ENCODE peak calls at places on chromosomes 16 and 17, in ten cellular contexts. One of them, this sample, is unnamed.

GRCh38 chr17:61361084-61361483 is 38.6 kb upstream of the TBX2 start:
- DNase-seq in B cell: no peak
- DNase-seq in GM04504: peak
- DNase-seq in AG04450: peak
- DNase-seq in neuronal stem cell: no peak
- DNase-seq in NCI-H460: no peak
- DNase-seq in NCI-H1092 treated with DMSO at 0.1 percent for 48 hours: no peak
- DNase-seq in chondrocyte: no peak
- DNase-seq in SK-N-DZ: no peak
- DNase-seq in ELR: peak
- DNase-seq in this sample: no peak

GRCh38 chr17:81512984-81513668 is 527 bp upstream of the ACTG1 start:
- DNase-seq in neuronal stem cell: peak
- DNase-seq in chondrocyte: peak
- DNase-seq in ELR: peak
- DNase-seq in GM04504: no peak
- DNase-seq in B cell: peak
- DNase-seq in NCI-H460: no peak
- DNase-seq in NCI-H1092 treated with DMSO at 0.1 percent for 48 hours: peak
- DNase-seq in AG04450: no peak
- DNase-seq in SK-N-DZ: peak
- DNase-seq in this sample: peak

GRCh38 chr17:56751145-56751743 is 82.5 kb downstream of the C17orf67 start:
- DNase-seq in AG04450: no peak
- DNase-seq in GM04504: no peak
- DNase-seq in SK-N-DZ: no peak
- DNase-seq in ELR: peak
- DNase-seq in B cell: no peak
- DNase-seq in neuronal stem cell: no peak
- DNase-seq in NCI-H460: no peak
- DNase-seq in NCI-H1092 treated with DMSO at 0.1 percent for 48 hours: no peak
- DNase-seq in chondrocyte: no peak
- DNase-seq in this sample: no peak

GRCh38 chr17:58517378-58517927 is 3.0 kb upstream of the MTMR4 start:
- DNase-seq in NCI-H460: no peak
- DNase-seq in AG04450: no peak
- DNase-seq in neuronal stem cell: no peak
- DNase-seq in B cell: no peak
- DNase-seq in GM04504: no peak
- DNase-seq in ELR: no peak
- DNase-seq in SK-N-DZ: no peak
- DNase-seq in chondrocyte: no peak
- DNase-seq in NCI-H1092 treated with DMSO at 0.1 percent for 48 hours: no peak
- DNase-seq in this sample: no peak

GRCh38 chr16:55871411-55872038 is 3.6 kb downstream of the CES5A start:
- DNase-seq in NCI-H1092 treated with DMSO at 0.1 percent for 48 hours: no peak
- DNase-seq in NCI-H460: no peak
- DNase-seq in GM04504: no peak
- DNase-seq in chondrocyte: no peak
- DNase-seq in neuronal stem cell: no peak
- DNase-seq in AG04450: no peak
- DNase-seq in SK-N-DZ: no peak
- DNase-seq in ELR: no peak
- DNase-seq in B cell: no peak
- DNase-seq in this sample: no peak

GRCh38 chr16:85393674-85394510 is 219.2 kb upstream of the GSE1 start:
- DNase-seq in chondrocyte: peak
- DNase-seq in NCI-H460: no peak
- DNase-seq in AG04450: no peak
- DNase-seq in NCI-H1092 treated with DMSO at 0.1 percent for 48 hours: no peak
- DNase-seq in neuronal stem cell: peak
- DNase-seq in B cell: peak
- DNase-seq in SK-N-DZ: peak
- DNase-seq in ELR: peak
- DNase-seq in GM04504: peak
- DNase-seq in this sample: peak

GRCh38 chr16:75256059-75256870 is 4.8 kb upstream of the BCAR1 start:
- DNase-seq in GM04504: no peak
- DNase-seq in NCI-H460: no peak
- DNase-seq in SK-N-DZ: no peak
- DNase-seq in NCI-H1092 treated with DMSO at 0.1 percent for 48 hours: no peak
- DNase-seq in chondrocyte: peak
- DNase-seq in ELR: peak
- DNase-seq in neuronal stem cell: no peak
- DNase-seq in AG04450: no peak
- DNase-seq in B cell: no peak
- DNase-seq in this sample: no peak

GRCh38 chr17:13561606-13562270 is 40.0 kb downstream of the HS3ST3A1 start:
- DNase-seq in B cell: no peak
- DNase-seq in chondrocyte: no peak
- DNase-seq in SK-N-DZ: no peak
- DNase-seq in NCI-H460: peak
- DNase-seq in GM04504: no peak
- DNase-seq in NCI-H1092 treated with DMSO at 0.1 percent for 48 hours: no peak
- DNase-seq in AG04450: peak
- DNase-seq in neuronal stem cell: no peak
- DNase-seq in ELR: peak
- DNase-seq in this sample: no peak

GRCh38 chr17:7292729-7293128 is 1.7 kb downstream of the YBX2 start:
- DNase-seq in AG04450: no peak
- DNase-seq in SK-N-DZ: no peak
- DNase-seq in chondrocyte: no peak
- DNase-seq in B cell: no peak
- DNase-seq in GM04504: no peak
- DNase-seq in neuronal stem cell: no peak
- DNase-seq in NCI-H460: no peak
- DNase-seq in ELR: no peak
- DNase-seq in NCI-H1092 treated with DMSO at 0.1 percent for 48 hours: no peak
- DNase-seq in this sample: no peak

GRCh38 chr17:10172241-10172741 is 26.1 kb downstream of the GAS7 start:
- DNase-seq in neuronal stem cell: no peak
- DNase-seq in NCI-H460: no peak
- DNase-seq in NCI-H1092 treated with DMSO at 0.1 percent for 48 hours: no peak
- DNase-seq in chondrocyte: no peak
- DNase-seq in ELR: peak
- DNase-seq in B cell: peak
- DNase-seq in SK-N-DZ: no peak
- DNase-seq in AG04450: no peak
- DNase-seq in GM04504: no peak
- DNase-seq in this sample: no peak

GRCh38 chr17:51006601-51007000 is 114.1 kb downstream of the SPAG9 start:
- DNase-seq in SK-N-DZ: no peak
- DNase-seq in NCI-H460: no peak
- DNase-seq in B cell: no peak
- DNase-seq in AG04450: no peak
- DNase-seq in ELR: no peak
- DNase-seq in GM04504: no peak
- DNase-seq in NCI-H1092 treated with DMSO at 0.1 percent for 48 hours: no peak
- DNase-seq in neuronal stem cell: peak
- DNase-seq in chondrocyte: no peak
- DNase-seq in this sample: no peak

GRCh38 chr16:82730901-82731300 is 104.1 kb downstream of the CDH13 start:
- DNase-seq in B cell: no peak
- DNase-seq in neuronal stem cell: no peak
- DNase-seq in NCI-H1092 treated with DMSO at 0.1 percent for 48 hours: no peak
- DNase-seq in SK-N-DZ: no peak
- DNase-seq in GM04504: no peak
- DNase-seq in NCI-H460: no peak
- DNase-seq in chondrocyte: no peak
- DNase-seq in AG04450: no peak
- DNase-seq in ELR: no peak
- DNase-seq in this sample: no peak

GRCh38 chr17:17313350-17313991 is 10.3 kb downstream of the NT5M start:
- DNase-seq in AG04450: no peak
- DNase-seq in SK-N-DZ: peak
- DNase-seq in NCI-H1092 treated with DMSO at 0.1 percent for 48 hours: no peak
- DNase-seq in neuronal stem cell: no peak
- DNase-seq in chondrocyte: peak
- DNase-seq in NCI-H460: no peak
- DNase-seq in GM04504: no peak
- DNase-seq in B cell: peak
- DNase-seq in ELR: peak
- DNase-seq in this sample: peak

GRCh38 chr17:73645050-73645871 is 1.0 kb upstream of the SDK2 start:
- DNase-seq in AG04450: no peak
- DNase-seq in GM04504: no peak
- DNase-seq in neuronal stem cell: peak
- DNase-seq in chondrocyte: no peak
- DNase-seq in ELR: no peak
- DNase-seq in NCI-H1092 treated with DMSO at 0.1 percent for 48 hours: peak
- DNase-seq in NCI-H460: peak
- DNase-seq in SK-N-DZ: peak
- DNase-seq in B cell: no peak
- DNase-seq in this sample: no peak

GRCh38 chr16:82653550-82654511 is 27.1 kb downstream of the CDH13 start:
- DNase-seq in GM04504: peak
- DNase-seq in AG04450: peak
- DNase-seq in chondrocyte: no peak
- DNase-seq in NCI-H1092 treated with DMSO at 0.1 percent for 48 hours: no peak
- DNase-seq in neuronal stem cell: no peak
- DNase-seq in ELR: peak
- DNase-seq in NCI-H460: peak
- DNase-seq in SK-N-DZ: peak
- DNase-seq in B cell: no peak
- DNase-seq in this sample: peak

GRCh38 chr16:29824589-29825144 is 4.4 kb downstream of the MVP start:
- DNase-seq in NCI-H1092 treated with DMSO at 0.1 percent for 48 hours: no peak
- DNase-seq in neuronal stem cell: no peak
- DNase-seq in B cell: no peak
- DNase-seq in ELR: peak
- DNase-seq in GM04504: no peak
- DNase-seq in AG04450: peak
- DNase-seq in NCI-H460: no peak
- DNase-seq in SK-N-DZ: no peak
- DNase-seq in chondrocyte: no peak
- DNase-seq in this sample: no peak

GRCh38 chr16:85227262-85227923 is 115.1 kb upstream of the CIBAR2 start:
- DNase-seq in NCI-H460: no peak
- DNase-seq in B cell: no peak
- DNase-seq in ELR: no peak
- DNase-seq in neuronal stem cell: no peak
- DNase-seq in SK-N-DZ: peak
- DNase-seq in chondrocyte: no peak
- DNase-seq in NCI-H1092 treated with DMSO at 0.1 percent for 48 hours: peak
- DNase-seq in AG04450: no peak
- DNase-seq in GM04504: no peak
- DNase-seq in this sample: peak

GRCh38 chr17:64118452-64118979 is 11.4 kb downstream of the ERN1 start:
- DNase-seq in SK-N-DZ: no peak
- DNase-seq in ELR: peak
- DNase-seq in GM04504: no peak
- DNase-seq in B cell: no peak
- DNase-seq in AG04450: no peak
- DNase-seq in NCI-H1092 treated with DMSO at 0.1 percent for 48 hours: peak
- DNase-seq in NCI-H460: no peak
- DNase-seq in neuronal stem cell: no peak
- DNase-seq in chondrocyte: no peak
- DNase-seq in this sample: no peak

GRCh38 chr17:42414782-42415409 is 8.2 kb downstream of the CAVIN1 start:
- DNase-seq in GM04504: no peak
- DNase-seq in chondrocyte: no peak
- DNase-seq in NCI-H1092 treated with DMSO at 0.1 percent for 48 hours: no peak
- DNase-seq in SK-N-DZ: no peak
- DNase-seq in ELR: no peak
- DNase-seq in neuronal stem cell: no peak
- DNase-seq in NCI-H460: no peak
- DNase-seq in AG04450: no peak
- DNase-seq in B cell: no peak
- DNase-seq in this sample: peak

This sample was measured in GM06990.